ENCODE peak calls at places on chromosomes 3 and 15, in nine cellular contexts. G is upper lobe of right lung; V is stomach; B is heart right ventricle; T is left ventricle myocardium inferior; E is ovary; H is tibial artery; A is gastrocnemius medialis; M is CD8-positive, alpha-beta T cell. S is an unnamed sample. For H3K4me1, the result is how much of the 10 kb centered on the place peaks cover.

GRCh38 chr3:142876417-142876816 is 12.5 kb downstream of the PCOLCE2 start:
- DNase-seq in G (no peak), V (no peak), B (no peak), T (no peak), E (no peak), H (no peak), A (no peak), M (no peak), S (no peak)

GRCh38 chr15:70493376-70493775 is 270.0 kb downstream of the UACA start:
- DNase-seq in G (no peak), V (no peak), B (no peak), T (no peak), E (no peak), H (no peak), A (no peak), M (no peak), S (no peak)

GRCh38 chr3:182122779-182123178 is 411.1 kb downstream of the SOX2 start:
- DNase-seq in G (no peak), V (no peak), B (no peak), T (no peak), E (no peak), H (no peak), A (no peak), M (no peak), S (no peak)

GRCh38 chr3:186044973-186045372 is 63.9 kb downstream of the ETV5 start:
- DNase-seq in G (no peak), V (peak), B (no peak), T (no peak), E (no peak), H (no peak), A (no peak), M (no peak), S (no peak)

GRCh38 chr3:29338981-29339833 is 58.3 kb downstream of the RBMS3 start:
- DNase-seq in G (no peak), V (no peak), B (no peak), T (no peak), E (no peak), H (no peak), A (no peak), M (no peak), S (no peak)

GRCh38 chr3:101878589-101878988 is 29.3 kb downstream of the NFKBIZ start:
- DNase-seq in G (no peak), V (no peak), B (no peak), T (no peak), E (no peak), H (no peak), A (no peak), M (no peak), S (no peak)

GRCh38 chr3:40317061-40317676 is 7.7 kb downstream of the EIF1B start:
- DNase-seq in G (no peak), V (no peak), B (peak), T (no peak), E (no peak), H (no peak), A (no peak), M (no peak), S (no peak)

GRCh38 chr3:32743934-32744333 is 58.9 kb downstream of the CNOT10 start:
- DNase-seq in G (no peak), V (no peak), B (no peak), T (no peak), E (no peak), H (no peak), A (no peak), M (no peak), S (no peak)

GRCh38 chr3:177968891-177969290 is 567.3 kb upstream of the KCNMB2 start:
- DNase-seq in G (no peak), V (no peak), B (no peak), T (no peak), E (no peak), H (no peak), A (no peak), M (no peak), S (no peak)

GRCh38 chr3:115475178-115476041 is 147.9 kb upstream of the GAP43 start:
- DNase-seq in G (no peak), V (no peak), B (no peak), T (peak), E (no peak), H (no peak), A (no peak), M (no peak), S (no peak)

DNA sequence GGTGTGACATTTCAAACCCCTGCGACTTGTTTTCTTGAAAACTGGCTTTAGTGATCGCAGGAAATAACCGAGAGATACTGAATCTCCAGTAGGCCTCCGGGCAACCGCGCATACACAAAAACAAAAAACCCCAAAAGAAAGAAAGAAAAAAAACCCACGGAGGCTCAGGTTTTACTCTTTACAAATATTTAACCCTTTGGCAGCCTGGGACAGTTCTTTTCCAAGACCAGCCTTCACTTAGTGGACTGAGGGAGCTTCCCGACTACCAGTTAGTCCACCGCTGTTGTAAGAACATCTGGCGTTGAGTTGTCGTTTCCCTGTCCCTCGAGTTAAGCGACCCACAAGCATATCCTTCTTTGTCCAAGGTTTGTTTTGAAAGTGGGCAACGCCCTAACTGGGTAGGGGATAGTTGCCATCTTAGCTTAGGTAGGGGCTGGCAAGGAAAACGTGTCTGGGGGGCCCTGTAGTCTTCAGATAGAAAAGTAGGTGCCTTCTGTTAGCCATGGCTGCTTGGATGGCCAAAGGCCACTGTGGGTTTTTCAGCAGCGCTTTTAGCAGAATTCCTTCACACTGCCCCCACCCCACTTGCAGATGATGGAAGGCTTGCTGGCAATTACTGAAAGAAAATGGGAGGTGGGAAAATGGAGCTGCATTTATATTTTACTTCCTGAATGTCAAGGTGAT is 6.9 kb downstream of the ISL2 start:
- DNase-seq in G (no peak), V (no peak), B (no peak), T (no peak), E (no peak), H (no peak), A (no peak), M (no peak), S (no peak)
- H3K4me1 ChIP-seq in G (half or more), V (half or more), B (half or more), T (half or more), E (under half), H (under half), A (under half), M (half or more), S (under half)

DNA sequence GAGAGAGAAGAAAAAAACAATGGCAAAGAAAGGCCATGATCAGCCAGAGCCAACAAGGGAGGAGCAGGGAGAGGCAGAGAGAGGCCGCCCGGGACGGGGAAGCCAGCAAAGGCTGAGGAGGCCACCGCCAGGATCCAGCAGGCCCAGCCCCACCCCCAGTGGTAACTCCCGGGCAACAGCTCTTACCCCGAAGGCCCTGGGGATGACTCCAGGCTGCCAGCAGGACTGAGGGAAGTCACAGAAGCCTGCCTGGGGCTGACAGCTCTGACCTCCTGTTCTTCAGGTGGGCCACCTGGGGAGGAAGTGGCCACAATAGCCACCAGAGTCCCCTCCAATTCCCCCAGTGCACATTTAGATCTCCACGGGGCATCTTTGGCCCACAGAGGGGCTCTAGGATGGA is 184.3 kb upstream of the LINGO1 start:
- DNase-seq in G (no peak), V (no peak), B (no peak), T (no peak), E (no peak), H (no peak), A (no peak), M (no peak), S (no peak)
- TF ChIP-seq CTCF in G (no peak), V (no peak), B (no peak), T (no peak), E (no peak), H (no peak), A (no peak), M (no peak), S (no peak)

GRCh38 chr15:55739641-55740040 is 3.3 kb downstream of the PRTG start:
- DNase-seq in G (no peak), V (no peak), B (no peak), T (no peak), E (no peak), H (no peak), A (no peak), M (no peak), S (no peak)

GRCh38 chr15:55740479-55740878 is 2.5 kb downstream of the PRTG start:
- DNase-seq in G (no peak), V (no peak), B (no peak), T (no peak), E (no peak), H (no peak), A (no peak), M (no peak), S (no peak)

GRCh38 chr15:55738715-55739114 is 4.2 kb downstream of the PRTG start:
- DNase-seq in G (no peak), V (no peak), B (no peak), T (no peak), E (no peak), H (no peak), A (no peak), M (no peak), S (no peak)

GRCh38 chr15:55737373-55737772 is 5.6 kb downstream of the PRTG start:
- DNase-seq in G (no peak), V (no peak), B (peak), T (no peak), E (no peak), H (no peak), A (no peak), M (no peak), S (no peak)

DNA sequence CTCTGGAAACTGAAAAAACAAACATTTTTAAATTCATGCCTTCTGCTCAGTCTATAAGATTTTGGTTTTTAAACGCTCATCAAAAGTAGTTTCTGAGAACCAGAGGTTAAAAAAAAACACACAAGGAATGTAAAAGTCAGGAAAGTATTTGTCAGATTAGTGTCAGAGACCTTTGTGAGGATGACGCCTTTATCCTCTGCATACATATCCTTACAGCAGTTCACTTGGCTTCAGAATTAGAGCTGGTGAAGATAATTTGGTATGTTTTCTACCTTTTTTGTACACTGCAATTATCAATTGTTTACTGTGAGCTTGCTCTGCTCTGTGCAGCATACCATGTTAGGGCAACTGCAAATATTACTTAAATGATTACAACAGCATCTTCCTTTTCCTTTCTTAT is 8.3 kb downstream of the PRTG start:
- DNase-seq in G (no peak), V (no peak), B (no peak), T (no peak), E (no peak), H (no peak), A (no peak), M (no peak), S (no peak)
- H3K4me1 ChIP-seq in G (under half), V (under half), B (under half), T (under half), E (under half), H (under half), A (under half), M (under half), S (under half)

DNA sequence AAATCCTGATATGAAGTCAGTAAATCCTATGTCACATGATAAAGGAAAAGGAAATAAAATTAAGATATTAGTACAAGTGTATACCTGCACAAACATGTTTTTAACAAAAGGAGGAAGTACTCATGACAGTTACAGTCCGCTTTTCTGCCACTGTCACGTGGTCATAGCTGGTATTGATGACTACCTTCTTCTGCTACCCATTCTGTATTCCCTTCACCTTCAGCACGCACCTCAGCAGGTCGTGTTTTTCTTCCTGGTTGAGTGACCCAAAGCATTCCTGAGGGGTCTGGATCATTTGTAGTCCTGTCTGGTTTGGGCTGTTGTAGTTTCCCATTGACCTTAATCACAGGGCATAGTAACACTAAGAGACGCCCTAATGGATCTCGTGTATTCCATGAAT is 35.3 kb upstream of the P2RY12 start:
- DNase-seq in G (no peak), V (no peak), B (no peak), T (no peak), E (no peak), H (no peak), A (no peak), M (no peak), S (no peak)
- TF ChIP-seq CTCF in G (no peak), V (no peak), B (no peak), T (no peak), E (no peak), H (no peak), A (no peak), M (no peak), S (no peak)

GRCh38 chr3:66425566-66425965 is 75.3 kb downstream of the LRIG1 start:
- DNase-seq in G (no peak), V (no peak), B (no peak), T (no peak), E (no peak), H (no peak), A (peak), M (no peak), S (no peak)
- H3K4me1 ChIP-seq in G (under half), V (under half), B (half or more), T (half or more), E (under half), H (under half), A (half or more), M (under half), S (half or more)